ENCODE peak calls at places on chromosomes 12 and 14, in four cellular contexts. K, U, T and F are unnamed samples.

GRCh38 chr14:90678420-90678819 is 137.8 kb downstream of the TTC7B start:
- DNase-seq in U (no peak), K (no peak), T (no peak), F (peak; percentile 69)

GRCh38 chr14:61322011-61322798 is 826 bp downstream of the PRKCH start:
- DNase-seq in K (no peak), U (no peak), T (peak; percentile 38), F (no peak)

GRCh38 chr14:68089146-68089715 is 269.7 kb downstream of the RAD51B start:
- DNase-seq in U (no peak), K (no peak), T (no peak), F (no peak)

GRCh38 chr12:112971248-112971647 is 7.1 kb upstream of the OAS2 start:
- DNase-seq in K (no peak), U (no peak), T (no peak), F (no peak)

GRCh38 chr12:50901685-50902113 is 50.6 kb upstream of the HIGD1C start:
- DNase-seq in T (no peak), U (no peak), K (no peak), F (no peak)

GRCh38 chr14:23881292-23881691 is 72.3 kb upstream of the DHRS4 start:
- DNase-seq in T (no peak), K (no peak), U (no peak), F (peak; percentile 14)

GRCh38 chr14:23543403-23543802 is 8.2 kb downstream of the ZFHX2 start:
- DNase-seq in T (no peak), U (no peak), K (no peak), F (no peak)

GRCh38 chr12:102063066-102063465 is 1.3 kb upstream of the WASHC3 start:
- DNase-seq in T (no peak), U (no peak), K (no peak), F (no peak)

GRCh38 chr12:114319422-114319821 is 86.5 kb downstream of the TBX5 start:
- DNase-seq in T (no peak), U (no peak), K (no peak), F (no peak)

GRCh38 chr14:24431569-24432258 is 2.0 kb downstream of the KHNYN start:
- DNase-seq in K (peak; percentile 95), U (peak; percentile 88), T (peak; percentile 97), F (peak; percentile 97)

GRCh38 chr14:36513451-36514277 is 6.4 kb downstream of the NKX2-1 start:
- DNase-seq in T (peak; percentile 89), K (no peak), U (no peak), F (no peak)

GRCh38 chr12:3178671-3179413 is 101.7 kb downstream of the TSPAN9 start:
- DNase-seq in K (no peak), T (no peak), U (no peak), F (no peak)

GRCh38 chr12:123223241-123223668 is 9.7 kb downstream of the MPHOSPH9 start:
- DNase-seq in T (no peak), U (no peak), K (no peak), F (no peak)

GRCh38 chr14:94483729-94484275 is 7.8 kb upstream of the SERPINA9 start:
- DNase-seq in U (no peak), K (no peak), T (no peak), F (peak; percentile 13)

GRCh38 chr14:91649930-91650329 is 82.0 kb downstream of the CATSPERB start:
- DNase-seq in K (no peak), T (no peak), U (no peak), F (peak; percentile 73)

GRCh38 chr14:77071938-77072388 is 26.1 kb upstream of the CIPC start:
- DNase-seq in K (no peak), T (no peak), U (no peak), F (no peak)

GRCh38 chr12:125065753-125066570 is 727 bp downstream of the AACS start:
- DNase-seq in K (no peak), U (no peak), T (no peak), F (no peak)

GRCh38 chr12:76085159-76085868 is 829 bp upstream of the NAP1L1 start:
- DNase-seq in U (peak; percentile 9), T (no peak), K (no peak), F (peak; percentile 30)

GRCh38 chr14:96173646-96174475 is 30.8 kb upstream of the BDKRB2 start:
- DNase-seq in T (no peak), U (no peak), K (no peak), F (no peak)

GRCh38 chr14:99062216-99062615 is 209.8 kb downstream of the BCL11B start:
- DNase-seq in K (no peak), U (no peak), T (peak; percentile 11), F (no peak)

GRCh38 chr12:14563051-14563450 is 4.6 kb downstream of the PLBD1 start:
- DNase-seq in T (no peak), U (no peak), K (no peak), F (no peak)

GRCh38 chr14:75636100-75636692 is 24.5 kb downstream of the ERG28 start:
- DNase-seq in K (no peak), T (peak; percentile 30), U (no peak), F (peak; percentile 60)

GRCh38 chr12:2636741-2637140 is 158.0 kb upstream of the FKBP4 start:
- DNase-seq in T (no peak), K (no peak), U (no peak), F (no peak)

GRCh38 chr14:57533214-57533613 is 39.6 kb upstream of the CCDC198 start:
- DNase-seq in K (no peak), U (peak; percentile 12), T (no peak), F (peak; percentile 17)

GRCh38 chr12:49105504-49106120 is 5.0 kb downstream of the LMBR1L start:
- DNase-seq in U (no peak), T (no peak), K (no peak), F (no peak)

GRCh38 chr12:22477166-22477893 is 67.0 kb downstream of the C2CD5 start:
- DNase-seq in U (no peak), K (no peak), T (no peak), F (peak; percentile 91)

GRCh38 chr14:22837059-22837749 is 819 bp downstream of the MMP14 start:
- DNase-seq in T (no peak), K (no peak), U (no peak), F (peak; percentile 77)

GRCh38 chr12:109604132-109604585 is 30.6 kb downstream of the MVK start:
- DNase-seq in T (no peak), K (no peak), U (no peak), F (no peak)

GRCh38 chr12:129997239-129997638 is 93.4 kb upstream of the TMEM132D start:
- DNase-seq in K (peak; percentile 34), U (no peak), T (peak; percentile 76), F (no peak)

GRCh38 chr12:50806176-50806575 is 36.5 kb upstream of the TMPRSS12 start:
- DNase-seq in T (no peak), U (no peak), K (no peak), F (no peak)

GRCh38 chr12:12724421-12725085 is 7.4 kb downstream of the CDKN1B start:
- DNase-seq in T (no peak), K (no peak), U (no peak), F (peak; percentile 54)

GRCh38 chr14:20499108-20499507 is 6.2 kb upstream of the RNASE10 start:
- DNase-seq in K (peak; percentile 13), U (no peak), T (peak; percentile 46), F (no peak)

GRCh38 chr12:1911598-1912575 is 6.6 kb downstream of the CACNA2D4 start:
- DNase-seq in K (no peak), U (no peak), T (peak; percentile 34), F (no peak)

GRCh38 chr12:113291586-113291985 is 43.3 kb downstream of the SLC8B1 start:
- DNase-seq in K (no peak), T (no peak), U (no peak), F (no peak)

GRCh38 chr14:64763801-64764511 is 59.7 kb downstream of the PLEKHG3 start:
- DNase-seq in T (no peak), K (no peak), U (no peak), F (peak; percentile 29)

GRCh38 chr12:6653342-6653741 is 6.1 kb upstream of the ACRBP start:
- DNase-seq in U (no peak), T (no peak), K (no peak), F (no peak)

GRCh38 chr12:53290661-53291060 is 4.7 kb upstream of the PFDN5 start:
- DNase-seq in T (no peak), K (no peak), U (no peak), F (peak; percentile 22)
- H3K9ac ChIP-seq in T (no peak overlapping the region), K (no peak overlapping the region), U (no peak overlapping the region), F (no peak overlapping the region)

DNA sequence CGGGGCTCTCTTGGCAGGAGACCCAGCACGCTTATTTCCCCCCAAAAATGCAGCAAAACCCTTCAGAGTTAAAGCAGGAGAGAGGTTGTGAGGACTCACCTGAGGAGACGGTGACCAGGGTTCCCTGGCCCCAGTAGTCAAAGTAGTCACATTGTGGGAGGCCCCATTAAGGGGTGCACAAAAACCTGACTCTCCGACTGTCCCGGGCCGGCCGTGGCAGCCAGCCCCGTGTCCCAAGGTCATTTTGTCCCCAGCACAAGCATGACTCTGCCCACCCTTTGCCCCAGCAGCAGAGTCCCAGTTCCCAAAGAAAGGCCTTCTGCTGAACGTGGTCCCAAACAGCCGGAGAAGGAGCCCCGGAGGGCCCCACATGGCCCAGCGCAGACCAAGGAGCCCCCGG is 337.7 kb downstream of the TMEM121 start:
- DNase-seq in K (no peak), U (no peak), T (peak; percentile 10), F (no peak)
- H3K9ac ChIP-seq in K (no peak overlapping the region), U (no peak overlapping the region), T (no peak overlapping the region), F (no peak overlapping the region)

GRCh38 chr12:82758743-82759142 is 72.0 kb downstream of the TMTC2 start:
- DNase-seq in U (no peak), T (no peak), K (no peak), F (no peak)
- H3K9ac ChIP-seq in U (no peak overlapping the region), T (no peak overlapping the region), K (no peak overlapping the region), F (no peak overlapping the region)

GRCh38 chr12:53937099-53937498 is 1.5 kb upstream of the HOXC13 start:
- DNase-seq in T (no peak), U (no peak), K (no peak), F (no peak)

GRCh38 chr12:53939141-53940108 is 794 bp downstream of the HOXC13 start:
- DNase-seq in T (peak; percentile 65), K (no peak), U (no peak), F (peak; percentile 7)

GRCh38 chr12:53940448-53941014 is 1.9 kb downstream of the HOXC13 start:
- DNase-seq in K (no peak), U (no peak), T (no peak), F (no peak)

GRCh38 chr12:53937596-53938275 is 895 bp upstream of the HOXC13 start:
- DNase-seq in K (no peak), U (no peak), T (no peak), F (no peak)

GRCh38 chr12:53938276-53939140 is at the start of gene HOXC13:
- DNase-seq in T (peak; percentile 100), K (peak; percentile 92), U (peak; percentile 65), F (no peak)
- H3K9ac ChIP-seq in T (no peak within 1 kb of the TSS), K (no peak within 1 kb of the TSS), U (no peak within 1 kb of the TSS), F (peak within 1 kb of the TSS; percentile 77)

DNA sequence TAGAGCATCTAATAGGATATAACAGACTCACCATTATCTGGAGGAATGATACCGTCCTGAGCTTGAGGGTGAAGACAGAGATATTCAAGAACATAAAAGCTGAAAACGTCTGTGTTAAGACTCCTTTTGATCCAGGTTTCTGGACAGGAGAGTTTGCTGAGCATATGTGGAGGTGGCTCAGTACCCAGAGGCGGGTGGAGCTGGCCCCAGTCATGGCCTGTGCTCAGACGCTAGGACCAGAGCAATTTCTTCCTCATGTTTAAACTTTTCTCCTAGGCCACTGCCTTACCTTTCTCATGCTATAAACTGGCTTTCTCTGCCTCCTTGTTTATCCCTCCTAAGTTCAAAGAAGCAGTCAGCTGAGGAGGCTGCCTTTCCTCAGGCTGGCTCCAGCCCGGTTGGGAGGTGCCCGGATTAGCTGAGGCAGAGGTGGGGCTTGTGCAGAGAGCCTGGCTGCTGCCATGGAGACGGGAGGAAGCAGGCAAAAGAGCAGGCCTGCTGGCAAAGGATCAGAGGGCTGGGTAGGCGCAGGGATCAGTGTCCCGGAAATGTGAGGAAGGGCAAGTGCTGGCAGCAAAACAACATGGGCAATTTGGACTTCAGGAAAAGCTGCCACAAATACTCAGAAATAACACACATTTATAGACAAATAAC is 13.7 kb downstream of the COA8 start:
- DNase-seq in U (peak; percentile 71), T (peak; percentile 58), K (no peak), F (peak; percentile 96)
- H3K9ac ChIP-seq in U (no peak overlapping the region), T (no peak overlapping the region), K (no peak overlapping the region), F (peak overlapping the region; percentile 76)